ENCODE peak calls at places on chromosome 4, in six cellular contexts. One of them, this sample, is unnamed. For H4K20me1, the result is how much of the 10 kb centered on the place peaks cover.

GRCh38 chr4:26368685-26369084 is 47.9 kb downstream of the RBPJ start:
- DNase-seq in PC-3: no peak
- DNase-seq in OCI-LY7: no peak
- DNase-seq in GM23248: no peak
- DNase-seq in GM23338: no peak
- DNase-seq in MM.1S: no peak
- DNase-seq in this sample: no peak

GRCh38 chr4:10998826-10999225 is 314.3 kb upstream of the CLNK start:
- DNase-seq in PC-3: no peak
- DNase-seq in OCI-LY7: no peak
- DNase-seq in GM23248: no peak
- DNase-seq in GM23338: no peak
- DNase-seq in MM.1S: no peak
- DNase-seq in this sample: no peak

GRCh38 chr4:156825074-156825473 is 146.5 kb downstream of the PDGFC start:
- DNase-seq in PC-3: peak
- DNase-seq in OCI-LY7: no peak
- DNase-seq in GM23248: no peak
- DNase-seq in GM23338: no peak
- DNase-seq in MM.1S: no peak
- DNase-seq in this sample: no peak

GRCh38 chr4:32700838-32701237 is 1980.7 kb downstream of the PCDH7 start:
- DNase-seq in PC-3: no peak
- DNase-seq in OCI-LY7: no peak
- DNase-seq in GM23248: no peak
- DNase-seq in GM23338: no peak
- DNase-seq in MM.1S: no peak
- DNase-seq in this sample: no peak

GRCh38 chr4:44646151-44646550 is 5.3 kb downstream of the YIPF7 start:
- DNase-seq in PC-3: peak
- DNase-seq in OCI-LY7: no peak
- DNase-seq in GM23248: no peak
- DNase-seq in GM23338: no peak
- DNase-seq in MM.1S: no peak
- DNase-seq in this sample: no peak

GRCh38 chr4:48949518-48950207 is 36.4 kb upstream of the CWH43 start:
- DNase-seq in PC-3: peak
- DNase-seq in OCI-LY7: no peak
- DNase-seq in GM23248: peak
- DNase-seq in GM23338: no peak
- DNase-seq in MM.1S: no peak
- DNase-seq in this sample: no peak

GRCh38 chr4:109873791-109874514 is 26.0 kb downstream of the LRIT3 start:
- DNase-seq in PC-3: peak
- DNase-seq in OCI-LY7: peak
- DNase-seq in GM23248: peak
- DNase-seq in GM23338: no peak
- DNase-seq in MM.1S: no peak
- DNase-seq in this sample: no peak

GRCh38 chr4:40713798-40714197 is 36.0 kb upstream of the NSUN7 start:
- DNase-seq in PC-3: no peak
- DNase-seq in OCI-LY7: no peak
- DNase-seq in GM23248: no peak
- DNase-seq in GM23338: no peak
- DNase-seq in MM.1S: no peak
- DNase-seq in this sample: no peak

GRCh38 chr4:156303708-156304107 is 350.0 kb upstream of the CTSO start:
- DNase-seq in PC-3: no peak
- DNase-seq in OCI-LY7: no peak
- DNase-seq in GM23248: no peak
- DNase-seq in GM23338: no peak
- DNase-seq in MM.1S: no peak
- DNase-seq in this sample: no peak

GRCh38 chr4:139655116-139655515 is 10.5 kb upstream of the MGST2 start:
- DNase-seq in PC-3: peak
- DNase-seq in OCI-LY7: peak
- DNase-seq in GM23248: peak
- DNase-seq in GM23338: no peak
- DNase-seq in MM.1S: no peak
- DNase-seq in this sample: peak

GRCh38 chr4:135418353-135418752 is 1216.8 kb upstream of the PABPC4L start:
- DNase-seq in PC-3: peak
- DNase-seq in OCI-LY7: peak
- DNase-seq in GM23248: no peak
- DNase-seq in GM23338: peak
- DNase-seq in MM.1S: peak
- DNase-seq in this sample: peak

GRCh38 chr4:40579983-40580382 is 49.7 kb downstream of the RBM47 start:
- DNase-seq in PC-3: no peak
- DNase-seq in OCI-LY7: no peak
- DNase-seq in GM23248: peak
- DNase-seq in GM23338: no peak
- DNase-seq in MM.1S: no peak
- DNase-seq in this sample: no peak

GRCh38 chr4:17630228-17630627 is 15.8 kb downstream of the MED28 start:
- DNase-seq in PC-3: no peak
- DNase-seq in OCI-LY7: no peak
- DNase-seq in GM23248: no peak
- DNase-seq in GM23338: no peak
- DNase-seq in MM.1S: no peak
- DNase-seq in this sample: no peak

GRCh38 chr4:21811576-21811975 is 137.0 kb downstream of the KCNIP4 start:
- DNase-seq in PC-3: peak
- DNase-seq in OCI-LY7: no peak
- DNase-seq in GM23248: peak
- DNase-seq in GM23338: no peak
- DNase-seq in MM.1S: no peak
- DNase-seq in this sample: no peak

GRCh38 chr4:142840516-142841123 is 5.5 kb downstream of the INPP4B start:
- DNase-seq in PC-3: peak
- DNase-seq in OCI-LY7: peak
- DNase-seq in GM23248: peak
- DNase-seq in GM23338: peak
- DNase-seq in MM.1S: peak
- DNase-seq in this sample: peak

GRCh38 chr4:54498661-54499111 is 159.1 kb upstream of the KIT start:
- DNase-seq in PC-3: peak
- DNase-seq in OCI-LY7: no peak
- DNase-seq in GM23248: peak
- DNase-seq in GM23338: peak
- DNase-seq in MM.1S: no peak
- DNase-seq in this sample: peak

GRCh38 chr4:75752637-75753036 is 28.3 kb downstream of the USO1 start:
- DNase-seq in PC-3: no peak
- DNase-seq in OCI-LY7: no peak
- DNase-seq in GM23248: no peak
- DNase-seq in GM23338: no peak
- DNase-seq in MM.1S: no peak
- DNase-seq in this sample: no peak

GRCh38 chr4:148694702-148695101 is 252.5 kb upstream of the NR3C2 start:
- DNase-seq in PC-3: no peak
- DNase-seq in OCI-LY7: no peak
- DNase-seq in GM23248: no peak
- DNase-seq in GM23338: no peak
- DNase-seq in MM.1S: no peak
- DNase-seq in this sample: no peak

GRCh38 chr4:184330008-184330400 is 112.3 kb upstream of the ENPP6 start:
- DNase-seq in PC-3: peak
- DNase-seq in OCI-LY7: no peak
- DNase-seq in GM23248: no peak
- DNase-seq in GM23338: no peak
- DNase-seq in MM.1S: no peak
- DNase-seq in this sample: no peak

GRCh38 chr4:137994858-137995257 is 247.3 kb downstream of the SLC7A11 start:
- DNase-seq in PC-3: no peak
- DNase-seq in OCI-LY7: no peak
- DNase-seq in GM23248: peak
- DNase-seq in GM23338: no peak
- DNase-seq in MM.1S: no peak
- DNase-seq in this sample: no peak

GRCh38 chr4:53183754-53184153 is 182.1 kb downstream of the SCFD2 start:
- DNase-seq in PC-3: no peak
- DNase-seq in OCI-LY7: no peak
- DNase-seq in GM23248: no peak
- DNase-seq in GM23338: no peak
- DNase-seq in MM.1S: no peak
- DNase-seq in this sample: no peak

GRCh38 chr4:153188966-153189801 is 15.1 kb upstream of the TRIM2 start:
- DNase-seq in PC-3: peak
- DNase-seq in OCI-LY7: no peak
- DNase-seq in GM23248: peak
- DNase-seq in GM23338: no peak
- DNase-seq in MM.1S: no peak
- DNase-seq in this sample: no peak

GRCh38 chr4:726816-727215 is 21.2 kb downstream of the PCGF3 start:
- DNase-seq in PC-3: no peak
- DNase-seq in OCI-LY7: no peak
- DNase-seq in GM23248: no peak
- DNase-seq in GM23338: no peak
- DNase-seq in MM.1S: no peak
- DNase-seq in this sample: no peak

GRCh38 chr4:11768251-11768972 is 339.7 kb upstream of the HS3ST1 start:
- DNase-seq in PC-3: no peak
- DNase-seq in OCI-LY7: no peak
- DNase-seq in GM23248: no peak
- DNase-seq in GM23338: no peak
- DNase-seq in MM.1S: no peak
- DNase-seq in this sample: no peak

DNA sequence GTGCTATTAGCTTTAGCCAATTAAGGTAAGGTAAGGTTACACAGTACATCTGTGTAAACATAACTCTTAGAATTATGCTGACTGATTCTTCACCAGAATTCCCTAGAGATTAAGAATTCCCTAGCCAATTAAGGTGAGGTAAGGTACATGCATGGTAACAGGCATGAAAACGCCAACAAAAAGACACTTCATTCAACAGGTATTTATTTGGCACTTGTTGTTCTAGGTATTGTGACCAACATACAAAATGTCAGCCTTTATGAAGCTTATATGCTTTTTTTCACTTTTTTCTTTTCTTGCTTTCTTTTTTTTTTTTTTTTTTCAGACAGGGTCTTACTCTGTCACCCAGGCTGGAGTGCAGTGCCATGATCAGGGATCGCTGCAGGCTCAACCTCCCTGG is 47.2 kb downstream of the EDNRA start:
- DNase-seq in PC-3: no peak
- DNase-seq in OCI-LY7: no peak
- DNase-seq in GM23248: no peak
- DNase-seq in GM23338: no peak
- DNase-seq in MM.1S: no peak
- DNase-seq in this sample: no peak
- H4K20me1 ChIP-seq in PC-3: under half
- H4K20me1 ChIP-seq in OCI-LY7: under half
- H4K20me1 ChIP-seq in GM23248: under half
- H4K20me1 ChIP-seq in GM23338: under half
- H4K20me1 ChIP-seq in MM.1S: under half
- H4K20me1 ChIP-seq in this sample: under half

DNA sequence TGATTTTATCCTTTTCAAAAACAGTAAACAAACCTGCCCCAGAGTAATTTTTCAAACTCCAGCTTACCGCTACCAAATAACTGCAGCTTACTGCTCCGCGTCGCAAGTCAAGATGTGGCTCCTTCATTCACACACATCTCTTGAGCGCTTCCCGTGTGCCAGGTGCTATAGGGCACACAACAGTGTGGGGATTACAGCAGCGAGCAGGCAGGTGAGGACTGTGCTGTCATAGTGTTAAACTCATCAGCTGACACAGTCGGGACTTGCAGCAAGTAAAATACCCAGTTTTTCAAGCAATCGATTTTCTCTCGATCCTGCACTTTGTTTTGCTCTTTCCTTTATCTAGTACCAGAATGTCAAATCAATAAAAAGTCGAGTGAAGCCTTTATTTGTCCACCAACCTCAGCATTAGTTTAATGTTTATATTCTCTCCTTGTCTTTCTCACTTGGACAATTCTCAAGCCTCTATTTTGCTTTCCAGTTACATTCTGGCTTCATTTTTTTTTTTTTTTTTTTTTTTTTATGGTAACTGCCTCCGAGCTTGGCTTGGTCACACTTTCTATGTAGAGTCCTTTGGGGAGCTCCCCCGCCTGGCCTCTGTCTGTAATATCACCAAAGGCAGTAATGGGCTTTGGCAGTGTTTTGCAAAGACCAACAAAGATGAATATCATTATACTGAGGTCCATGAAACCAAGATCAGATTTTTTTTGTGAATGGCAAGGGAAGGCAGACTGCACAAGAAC is 8.3 kb upstream of the ASB5 start:
- DNase-seq in PC-3: peak
- DNase-seq in OCI-LY7: peak
- DNase-seq in GM23248: peak
- DNase-seq in GM23338: peak
- DNase-seq in MM.1S: peak
- DNase-seq in this sample: peak
- TF ChIP-seq EZH2phosphoT487 in PC-3: no peak
- TF ChIP-seq EZH2phosphoT487 in OCI-LY7: no peak
- TF ChIP-seq EZH2phosphoT487 in GM23248: no peak
- TF ChIP-seq EZH2phosphoT487 in GM23338: no peak
- TF ChIP-seq EZH2phosphoT487 in MM.1S: no peak
- TF ChIP-seq EZH2phosphoT487 in this sample: no peak

DNA sequence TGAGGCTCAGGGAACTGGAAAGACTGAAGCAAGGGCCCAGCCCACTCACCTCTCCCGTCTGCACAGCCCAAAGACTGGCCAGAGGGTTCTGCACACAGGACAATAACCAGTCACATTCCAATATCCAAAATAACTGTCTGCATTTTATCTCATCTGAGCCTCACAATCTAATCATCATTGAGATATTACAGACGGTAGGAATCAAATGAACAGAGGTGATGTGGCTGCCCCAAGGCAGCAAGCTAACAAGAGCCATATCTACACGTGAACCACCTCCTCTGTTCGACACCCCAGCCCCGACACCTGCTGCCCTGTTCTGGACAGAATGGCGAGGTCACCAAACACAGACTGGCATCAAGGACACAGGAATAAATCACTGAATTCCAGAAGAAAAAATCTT is 60.5 kb downstream of the AFAP1 start:
- DNase-seq in PC-3: no peak
- DNase-seq in OCI-LY7: no peak
- DNase-seq in GM23248: no peak
- DNase-seq in GM23338: no peak
- DNase-seq in MM.1S: no peak
- DNase-seq in this sample: no peak
- H3K27ac ChIP-seq in PC-3: peak
- H3K27ac ChIP-seq in OCI-LY7: no peak
- H3K27ac ChIP-seq in GM23248: no peak
- H3K27ac ChIP-seq in GM23338: no peak
- H3K27ac ChIP-seq in MM.1S: no peak
- H3K27ac ChIP-seq in this sample: no peak

DNA sequence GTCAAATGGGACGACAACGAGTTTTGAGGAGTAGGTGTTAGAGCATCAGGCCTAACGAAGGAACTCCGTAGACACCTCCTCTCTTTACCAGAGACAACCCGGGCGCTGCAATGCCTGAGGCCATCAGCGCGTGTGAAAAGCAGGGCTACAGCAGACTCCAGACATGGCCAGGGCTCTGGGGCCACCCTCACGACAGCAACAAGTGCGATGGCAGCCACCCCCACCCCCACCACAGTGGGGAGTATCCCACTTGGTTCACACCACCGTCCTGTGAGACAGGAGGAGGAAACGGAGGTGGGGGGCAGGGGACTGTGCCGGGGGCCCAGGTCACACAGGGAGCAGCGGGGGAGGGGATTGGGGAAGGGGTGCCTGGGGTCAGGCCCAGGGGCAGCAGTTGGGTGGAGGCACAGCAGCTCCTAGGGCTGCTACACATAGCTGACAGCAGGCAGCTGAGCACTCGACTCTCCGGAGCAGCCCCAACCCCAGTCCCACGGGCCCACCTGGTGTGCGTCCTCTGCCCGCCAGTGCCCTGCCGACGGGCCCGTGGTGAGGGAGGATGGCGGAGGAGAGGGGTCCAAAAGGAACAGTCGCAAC is 8.5 kb downstream of the LRPAP1 start:
- DNase-seq in PC-3: no peak
- DNase-seq in OCI-LY7: no peak
- DNase-seq in GM23248: no peak
- DNase-seq in GM23338: no peak
- DNase-seq in MM.1S: no peak
- DNase-seq in this sample: no peak
- H4K20me1 ChIP-seq in PC-3: under half
- H4K20me1 ChIP-seq in OCI-LY7: under half
- H4K20me1 ChIP-seq in GM23248: under half
- H4K20me1 ChIP-seq in GM23338: under half
- H4K20me1 ChIP-seq in MM.1S: under half
- H4K20me1 ChIP-seq in this sample: half or more